ENCODE peak calls at places on chromosomes 4 and X, in eight cellular contexts. H, E, O, N, I, C, Y and B are unnamed samples.
A peak's percentile ranks its signal among the peaks of the same experiment; 100 is the strongest.

GRCh38 chr4:155353923-155354540 is 22.7 kb downstream of the MAP9 start:
- DNase-seq in I (peak; percentile 48), E (peak; percentile 50), C (peak; percentile 58), N (peak; percentile 91), H (peak; percentile 82), O (peak; percentile 40), Y (peak; percentile 22), B (peak; percentile 35)

GRCh38 chr4:101953949-101954348 is 163.4 kb downstream of the BANK1 start:
- DNase-seq in N (no peak), C (no peak), E (no peak), Y (no peak), H (no peak), I (peak; percentile 55), O (no peak), B (no peak)

GRCh38 chrX:120452131-120452530 is 17.0 kb downstream of the LAMP2 start:
- DNase-seq in Y (no peak), C (no peak), H (no peak), N (no peak), E (no peak), O (no peak), I (peak; percentile 0), B (peak; percentile 35)

GRCh38 chr4:156941940-156942548 is 29.6 kb downstream of the PDGFC start:
- DNase-seq in I (peak; percentile 26), C (peak; percentile 75), O (no peak), Y (peak; percentile 30), H (peak; percentile 59), N (peak; percentile 17), E (peak; percentile 38), B (no peak)

GRCh38 chr4:188780686-188781085 is 641.4 kb downstream of the TRIML1 start:
- DNase-seq in N (no peak), E (no peak), O (no peak), H (no peak), I (no peak), Y (no peak), C (no peak), B (no peak)

GRCh38 chr4:184255361-184255760 is 37.7 kb upstream of the ENPP6 start:
- DNase-seq in O (no peak), Y (no peak), C (no peak), N (peak; percentile 63), H (no peak), I (no peak), E (no peak), B (no peak)

GRCh38 chrX:1300449-1300848 is 31.8 kb downstream of the CSF2RA start:
- DNase-seq in C (no peak), I (no peak), Y (no peak), O (no peak), H (no peak), N (no peak), E (no peak), B (no peak)

GRCh38 chrX:2875798-2876399 is 47.2 kb downstream of the GYG2 start:
- DNase-seq in Y (no peak), C (no peak), N (no peak), O (no peak), I (no peak), E (no peak), H (no peak), B (no peak)

GRCh38 chr4:48141048-48141447 is 7.0 kb upstream of the TXK start:
- DNase-seq in I (no peak), Y (no peak), O (no peak), H (no peak), C (no peak), N (no peak), E (no peak), B (peak; percentile 65)

GRCh38 chrX:139759637-139760036 is 51.7 kb upstream of the MCF2 start:
- DNase-seq in E (no peak), O (no peak), Y (no peak), I (peak; percentile 2), C (no peak), H (no peak), N (peak; percentile 20), B (no peak)

GRCh38 chr4:157781361-157781760 is 391.5 kb downstream of the GASK1B start:
- DNase-seq in C (no peak), I (no peak), H (no peak), N (no peak), E (no peak), O (no peak), Y (no peak), B (no peak)

GRCh38 chr4:128601992-128602695 is 207.4 kb upstream of the JADE1 start:
- DNase-seq in N (peak; percentile 46), I (no peak), O (no peak), H (no peak), E (no peak), C (no peak), Y (peak; percentile 41), B (no peak)

GRCh38 chr4:89119836-89120235 is 8.5 kb downstream of the TIGD2 start:
- DNase-seq in I (no peak), O (no peak), C (no peak), N (no peak), Y (no peak), E (no peak), H (no peak), B (no peak)

GRCh38 chr4:147042046-147042445 is 96.4 kb upstream of the TTC29 start:
- DNase-seq in C (no peak), H (no peak), Y (no peak), N (no peak), I (no peak), O (no peak), E (no peak), B (no peak)
- H3K4me3 ChIP-seq in C (no peak overlapping the region), H (no peak overlapping the region), Y (no peak overlapping the region), N (no peak overlapping the region), I (no peak overlapping the region), O (no peak overlapping the region), E (no peak overlapping the region), B (no peak overlapping the region)

GRCh38 chr4:139266583-139267257 is 13.3 kb downstream of the MGARP start:
- DNase-seq in E (peak; percentile 84), I (no peak), O (peak; percentile 76), H (peak; percentile 79), C (peak; percentile 87), N (peak; percentile 80), Y (peak; percentile 71), B (peak; percentile 65)
- H3K4me3 ChIP-seq in E (peak overlapping the region; percentile 22), I (no peak overlapping the region), O (peak overlapping the region; percentile 64), H (peak overlapping the region; percentile 48), C (peak overlapping the region; percentile 30), N (peak overlapping the region; percentile 0), Y (peak overlapping the region; percentile 36), B (peak overlapping the region; percentile 36)

GRCh38 chrX:102832661-102833060 is 104.4 kb upstream of the RAB40AL start:
- DNase-seq in O (no peak), C (no peak), N (no peak), I (no peak), Y (no peak), H (no peak), E (no peak), B (no peak)
- H3K4me3 ChIP-seq in O (no peak overlapping the region), C (no peak overlapping the region), N (no peak overlapping the region), I (no peak overlapping the region), Y (no peak overlapping the region), H (no peak overlapping the region), E (no peak overlapping the region), B (no peak overlapping the region)

GRCh38 chr4:73705721-73706120 is 34.6 kb upstream of the CXCL8 start:
- DNase-seq in H (no peak), E (no peak), O (no peak), C (no peak), N (no peak), I (no peak), Y (no peak), B (no peak)
- H3K4me3 ChIP-seq in H (no peak overlapping the region), E (no peak overlapping the region), O (no peak overlapping the region), C (no peak overlapping the region), N (no peak overlapping the region), I (no peak overlapping the region), Y (no peak overlapping the region), B (no peak overlapping the region)

GRCh38 chr4:76233967-76234678 is 17.4 kb upstream of the FAM47E start:
- DNase-seq in Y (no peak), O (no peak), C (peak; percentile 53), H (no peak), I (no peak), E (peak; percentile 79), N (peak; percentile 54), B (no peak)
- H3K4me3 ChIP-seq in Y (no peak overlapping the region), O (no peak overlapping the region), C (peak overlapping the region; percentile 35), H (no peak overlapping the region), I (no peak overlapping the region), E (peak overlapping the region; percentile 30), N (peak overlapping the region; percentile 39), B (no peak overlapping the region)

DNA sequence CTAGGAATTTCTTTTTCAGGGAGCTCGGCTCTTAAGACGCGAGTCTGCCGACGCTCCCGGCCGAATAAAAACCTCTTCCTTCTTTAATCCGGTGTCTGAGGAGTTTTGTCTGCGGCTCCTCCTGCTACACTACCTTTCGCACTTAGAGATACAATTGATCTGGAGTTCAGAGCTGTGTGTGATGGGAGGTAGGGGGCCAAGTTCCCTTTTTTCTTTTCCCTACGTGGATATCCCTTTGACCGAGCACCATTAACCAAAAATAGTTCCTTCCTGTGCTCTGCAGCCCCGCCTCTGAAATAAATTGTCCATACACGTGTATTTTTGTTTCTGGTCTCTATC is 574 bp upstream of the PGM2 start:
- DNase-seq in N (peak; percentile 24), I (peak; percentile 40), H (no peak), O (no peak), C (no peak), E (no peak), Y (no peak), B (no peak)
- H3K4me3 ChIP-seq in N (peak overlapping the region; percentile 91), I (peak overlapping the region; percentile 96), H (peak overlapping the region; percentile 33), O (peak overlapping the region; percentile 93), C (peak overlapping the region; percentile 89), E (peak overlapping the region; percentile 94), Y (peak overlapping the region; percentile 75), B (peak overlapping the region; percentile 90)

GRCh38 chrX:129233791-129234190 is 289.5 kb downstream of the SMARCA1 start:
- DNase-seq in N (no peak), E (no peak), H (no peak), O (no peak), I (no peak), C (no peak), Y (no peak), B (no peak)
- H3K4me3 ChIP-seq in N (no peak overlapping the region), E (no peak overlapping the region), H (no peak overlapping the region), O (no peak overlapping the region), I (no peak overlapping the region), C (no peak overlapping the region), Y (no peak overlapping the region), B (no peak overlapping the region)

GRCh38 chrX:140766024-140766611 is 56.6 kb downstream of the LINC00632 start:
- DNase-seq in H (peak; percentile 58), O (no peak), Y (peak; percentile 15), E (no peak), C (peak; percentile 22), I (peak; percentile 51), N (peak; percentile 51), B (peak; percentile 26)
- H3K4me3 ChIP-seq in H (peak overlapping the region; percentile 61), O (peak overlapping the region; percentile 55), Y (no peak overlapping the region), E (peak overlapping the region; percentile 24), C (no peak overlapping the region), I (no peak overlapping the region), N (no peak overlapping the region), B (no peak overlapping the region)